ENCODE peak calls at places on chromosomes 16 and 17, in seven cellular contexts. R, P, C, S, A, E and N are unnamed samples.

GRCh38 chr17:49815761-49816281 is 27.3 kb downstream of the KAT7 start:
- DNase-seq in A (no peak), E (no peak), R (no peak), S (no peak), P (no peak), C (no peak), N (peak; percentile 60)

GRCh38 chr17:81999975-82000802 is 22.5 kb downstream of the CENPX start:
- DNase-seq in C (no peak), A (no peak), E (no peak), R (no peak), P (no peak), S (peak; percentile 31), N (no peak)

GRCh38 chr17:37830151-37830993 is 85.5 kb upstream of the HNF1B start:
- DNase-seq in E (peak; percentile 37), C (peak; percentile 80), P (no peak), R (no peak), S (no peak), A (no peak), N (no peak)

GRCh38 chr16:67923414-67924127 is 8.1 kb downstream of the CTRL start:
- DNase-seq in E (no peak), P (no peak), R (no peak), C (no peak), A (no peak), S (no peak), N (no peak)

GRCh38 chr16:1972490-1972877 is 631 bp downstream of the TBL3 start:
- DNase-seq in C (no peak), E (peak; percentile 60), P (no peak), S (peak; percentile 61), A (no peak), R (peak; percentile 12), N (peak; percentile 88)

GRCh38 chr17:49218941-49219913 is 8.7 kb downstream of the ABI3 start:
- DNase-seq in E (no peak), P (no peak), C (peak; percentile 55), A (no peak), R (peak; percentile 29), S (peak; percentile 82), N (peak; percentile 90)

GRCh38 chr17:17127156-17127555 is 79.0 kb downstream of the PLD6 start:
- DNase-seq in E (no peak), C (no peak), A (no peak), P (no peak), R (no peak), S (no peak), N (no peak)

GRCh38 chr17:73493212-73493814 is 150.9 kb downstream of the SDK2 start:
- DNase-seq in C (no peak), E (no peak), R (no peak), A (no peak), S (no peak), P (no peak), N (peak; percentile 80)

GRCh38 chr16:17470871-17471744 is at the start of gene XYLT1:
- DNase-seq in C (peak; percentile 57), P (peak; percentile 89), A (peak; percentile 94), S (peak; percentile 62), E (peak; percentile 71), R (peak; percentile 46), N (peak; percentile 91)

GRCh38 chr17:13812350-13812749 is 210.6 kb upstream of the HS3ST3A1 start:
- DNase-seq in P (no peak), R (no peak), A (no peak), S (no peak), E (no peak), C (no peak), N (no peak)

DNA sequence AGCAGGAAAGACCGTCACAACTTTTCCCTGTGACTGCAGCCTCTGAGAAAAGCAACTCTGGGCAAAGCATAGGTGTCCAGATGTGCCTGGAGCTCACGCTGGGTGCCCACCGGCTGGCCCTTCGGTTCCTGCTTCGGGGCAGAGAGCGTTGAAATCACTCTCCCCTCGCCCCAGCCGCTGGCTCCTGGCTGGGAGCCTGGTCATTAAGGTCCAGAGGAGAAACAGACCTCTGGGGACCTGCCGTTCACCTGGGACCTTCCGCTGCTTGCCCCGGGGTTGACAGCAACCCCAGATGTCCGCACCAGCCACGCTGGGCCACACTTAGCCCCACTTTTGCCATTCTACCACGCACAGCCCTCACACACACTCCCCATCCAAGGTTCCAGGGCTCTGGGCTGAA is 13.1 kb downstream of the MRM3 start:
- DNase-seq in R (no peak), S (no peak), E (no peak), P (no peak), A (no peak), C (no peak), N (no peak)
- H3K4me3 ChIP-seq in R (peak overlapping the region; percentile 55), S (no peak overlapping the region), E (no peak overlapping the region), P (peak overlapping the region; percentile 30), A (peak overlapping the region; percentile 40), C (no peak overlapping the region), N (no peak overlapping the region)

GRCh38 chr16:74888888-74889287 is 96.0 kb downstream of the WDR59 start:
- DNase-seq in R (no peak), S (peak; percentile 44), C (no peak), A (no peak), E (no peak), P (no peak), N (no peak)

GRCh38 chr16:74896389-74897370 is 88.2 kb downstream of the WDR59 start:
- DNase-seq in P (no peak), C (no peak), E (no peak), R (no peak), A (no peak), S (no peak), N (no peak)

GRCh38 chr16:74888227-74888862 is 96.6 kb downstream of the WDR59 start:
- DNase-seq in S (peak; percentile 63), A (no peak), E (no peak), P (no peak), C (no peak), R (no peak), N (no peak)

GRCh38 chr16:74887084-74887483 is 97.8 kb downstream of the WDR59 start:
- DNase-seq in P (no peak), R (no peak), C (no peak), S (no peak), A (no peak), E (no peak), N (no peak)

GRCh38 chr16:74892574-74893461 is 92.1 kb downstream of the WDR59 start:
- DNase-seq in A (no peak), R (no peak), E (no peak), P (no peak), C (no peak), S (no peak), N (no peak)
- H3K36me3 ChIP-seq in A (peaks cover 80% of the 10 kb centered on the region), R (peaks cover 80% of the 10 kb centered on the region), E (no peaks in the 10 kb centered on the region), P (peaks cover 58% of the 10 kb centered on the region), C (peaks cover 63% of the 10 kb centered on the region), S (peaks cover 29% of the 10 kb centered on the region), N (peaks cover 14% of the 10 kb centered on the region)

DNA sequence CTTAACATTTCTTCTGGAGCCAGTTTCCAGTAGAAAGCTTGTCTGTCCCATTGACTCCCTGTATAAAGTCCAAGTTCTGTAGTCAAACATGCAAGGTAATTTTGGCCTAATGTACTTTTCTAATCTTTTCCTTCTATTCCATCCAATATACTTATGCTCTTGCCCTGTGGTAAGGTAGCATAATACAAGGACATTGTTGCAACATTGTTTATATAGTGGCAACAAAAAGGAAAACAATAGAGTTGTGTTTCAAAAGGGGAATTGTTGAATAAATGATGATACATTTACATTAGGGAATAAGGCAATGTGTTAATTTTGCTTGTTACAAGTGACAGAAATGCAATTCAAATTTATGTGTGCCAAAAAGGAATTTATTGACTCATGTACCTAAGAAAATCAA is 27.9 kb downstream of the OMG start:
- DNase-seq in P (no peak), A (no peak), C (no peak), R (no peak), S (no peak), E (peak; percentile 7), N (no peak)
- H3K4me3 ChIP-seq in P (no peak overlapping the region), A (no peak overlapping the region), C (no peak overlapping the region), R (no peak overlapping the region), S (no peak overlapping the region), E (no peak overlapping the region), N (no peak overlapping the region)

GRCh38 chr17:79078476-79079190 is 4.0 kb downstream of the ENGASE start:
- DNase-seq in S (no peak), A (no peak), C (no peak), P (no peak), R (no peak), E (no peak), N (peak; percentile 25)
- H3K36me3 ChIP-seq in S (peaks cover 12% of the 10 kb centered on the region), A (peaks cover 64% of the 10 kb centered on the region), C (no peaks in the 10 kb centered on the region), P (peaks cover 60% of the 10 kb centered on the region), R (peaks cover 58% of the 10 kb centered on the region), E (no peaks in the 10 kb centered on the region), N (peaks cover 6% of the 10 kb centered on the region)